ENCODE peak calls at places on chromosomes 11 and 22, in ten cellular contexts. A, C, X, O, F, E, I, W, Y and U are unnamed samples.

GRCh38 chr11:36672815-36673450 is 74.9 kb upstream of the RAG2 start:
- DNase-seq in A (no peak), C (peak), X (peak), O (no peak), F (no peak), E (peak), I (peak), W (peak), Y (no peak), U (no peak)

GRCh38 chr11:44300881-44301855 is 8.8 kb downstream of the ALX4 start:
- DNase-seq in A (no peak), C (no peak), X (no peak), O (no peak), F (no peak), E (no peak), I (no peak), W (peak), Y (no peak), U (no peak)

GRCh38 chr22:21657361-21658118 is 8.3 kb upstream of the PPIL2 start:
- DNase-seq in A (peak), C (peak), X (no peak), O (no peak), F (peak), E (no peak), I (peak), W (no peak), Y (peak), U (peak)

GRCh38 chr11:2708757-2709281 is 9.0 kb upstream of the KCNQ1OT1 start:
- DNase-seq in A (no peak), C (no peak), X (no peak), O (peak), F (no peak), E (no peak), I (no peak), W (no peak), Y (no peak), U (no peak)

GRCh38 chr22:24845036-24845918 is 39.3 kb downstream of the SGSM1 start:
- DNase-seq in A (no peak), C (peak), X (no peak), O (no peak), F (no peak), E (no peak), I (no peak), W (no peak), Y (no peak), U (no peak)

GRCh38 chr11:1570001-1570453 is 2.0 kb downstream of the DUSP8 start:
- DNase-seq in A (no peak), C (no peak), X (no peak), O (no peak), F (no peak), E (no peak), I (no peak), W (no peak), Y (no peak), U (no peak)

GRCh38 chr11:46315033-46315738 is 32.1 kb upstream of the DGKZ start:
- DNase-seq in A (peak), C (peak), X (no peak), O (peak), F (peak), E (no peak), I (peak), W (peak), Y (peak), U (no peak)

GRCh38 chr11:8558436-8558835 is 35.6 kb downstream of the STK33 start:
- DNase-seq in A (no peak), C (no peak), X (no peak), O (no peak), F (no peak), E (no peak), I (no peak), W (no peak), Y (no peak), U (no peak)

GRCh38 chr22:35330258-35330861 is 30.7 kb downstream of the TOM1 start:
- DNase-seq in A (peak), C (peak), X (no peak), O (peak), F (no peak), E (no peak), I (no peak), W (peak), Y (peak), U (peak)

GRCh38 chr11:115126092-115126491 is 378.1 kb downstream of the CADM1 start:
- DNase-seq in A (no peak), C (no peak), X (no peak), O (no peak), F (no peak), E (no peak), I (no peak), W (peak), Y (no peak), U (no peak)

GRCh38 chr11:75900848-75901247 is 85.8 kb downstream of the UVRAG start:
- DNase-seq in A (no peak), C (no peak), X (no peak), O (no peak), F (no peak), E (no peak), I (no peak), W (no peak), Y (no peak), U (no peak)

GRCh38 chr11:44813401-44813800 is 86.6 kb downstream of the TSPAN18 start:
- DNase-seq in A (no peak), C (no peak), X (no peak), O (no peak), F (no peak), E (no peak), I (no peak), W (no peak), Y (no peak), U (peak)

GRCh38 chr22:24401824-24402434 is 25.5 kb upstream of the ADORA2A start:
- DNase-seq in A (no peak), C (no peak), X (no peak), O (no peak), F (no peak), E (no peak), I (no peak), W (no peak), Y (no peak), U (no peak)

GRCh38 chr11:77206264-77207018 is 78.4 kb downstream of the MYO7A start:
- DNase-seq in A (no peak), C (peak), X (no peak), O (no peak), F (no peak), E (no peak), I (no peak), W (no peak), Y (no peak), U (peak)

GRCh38 chr11:44246726-44247125 is 63.2 kb downstream of the ALX4 start:
- DNase-seq in A (no peak), C (no peak), X (no peak), O (no peak), F (no peak), E (peak), I (no peak), W (no peak), Y (no peak), U (no peak)

GRCh38 chr11:96366024-96366423 is 23.0 kb upstream of the MAML2 start:
- DNase-seq in A (no peak), C (no peak), X (no peak), O (no peak), F (no peak), E (no peak), I (no peak), W (no peak), Y (no peak), U (no peak)

GRCh38 chr11:64122411-64123101 is 43.4 kb downstream of the MACROD1 start:
- DNase-seq in A (no peak), C (no peak), X (no peak), O (no peak), F (no peak), E (no peak), I (no peak), W (no peak), Y (no peak), U (no peak)

GRCh38 chr11:110711448-110711775 is 825 bp downstream of the ARHGAP20 start:
- DNase-seq in A (no peak), C (no peak), X (no peak), O (no peak), F (peak), E (no peak), I (no peak), W (no peak), Y (no peak), U (no peak)

GRCh38 chr11:67615455-67616430 is 9.0 kb downstream of the NDUFV1 start:
- DNase-seq in A (peak), C (peak), X (no peak), O (no peak), F (no peak), E (no peak), I (peak), W (peak), Y (peak), U (peak)

GRCh38 chr22:21918466-21919185 is 34.0 kb downstream of the PPM1F start:
- DNase-seq in A (no peak), C (no peak), X (no peak), O (no peak), F (no peak), E (no peak), I (no peak), W (no peak), Y (no peak), U (no peak)

GRCh38 chr11:6414874-6415328 is 4.0 kb downstream of the APBB1 start:
- DNase-seq in A (peak), C (no peak), X (no peak), O (no peak), F (no peak), E (no peak), I (no peak), W (no peak), Y (no peak), U (no peak)

GRCh38 chr11:116512841-116513240 is 259.9 kb downstream of the BUD13 start:
- DNase-seq in A (no peak), C (no peak), X (no peak), O (no peak), F (no peak), E (no peak), I (no peak), W (no peak), Y (no peak), U (no peak)

GRCh38 chr11:102757823-102758549 is 22.4 kb downstream of the MMP10 start:
- DNase-seq in A (no peak), C (peak), X (no peak), O (no peak), F (no peak), E (no peak), I (no peak), W (peak), Y (no peak), U (no peak)

GRCh38 chr11:64261556-64262080 is 10.3 kb downstream of the PLCB3 start:
- DNase-seq in A (no peak), C (no peak), X (no peak), O (no peak), F (no peak), E (no peak), I (no peak), W (no peak), Y (no peak), U (no peak)

GRCh38 chr11:46277623-46278386 is at the start of gene CREB3L1:
- DNase-seq in A (no peak), C (no peak), X (no peak), O (peak), F (peak), E (no peak), I (peak), W (no peak), Y (no peak), U (peak)

GRCh38 chr22:48948575-48949170 is 879.0 kb downstream of the BRD1 start:
- DNase-seq in A (peak), C (no peak), X (no peak), O (no peak), F (peak), E (no peak), I (no peak), W (no peak), Y (no peak), U (peak)

GRCh38 chr11:11758603-11759196 is 83.1 kb upstream of the USP47 start:
- DNase-seq in A (no peak), C (no peak), X (no peak), O (no peak), F (no peak), E (no peak), I (no peak), W (no peak), Y (no peak), U (no peak)

GRCh38 chr11:114008331-114008730 is 33.4 kb downstream of the HTR3A start:
- DNase-seq in A (no peak), C (peak), X (no peak), O (no peak), F (no peak), E (no peak), I (no peak), W (no peak), Y (no peak), U (no peak)

GRCh38 chr11:63502252-63502820 is 3.5 kb upstream of the LGALS12 start:
- DNase-seq in A (no peak), C (no peak), X (no peak), O (no peak), F (no peak), E (no peak), I (no peak), W (no peak), Y (no peak), U (no peak)

GRCh38 chr11:3994030-3994640 is 100.5 kb upstream of the RRM1 start:
- DNase-seq in A (no peak), C (no peak), X (no peak), O (no peak), F (no peak), E (no peak), I (no peak), W (peak), Y (no peak), U (no peak)

GRCh38 chr11:65854161-65854592 is 3.8 kb downstream of the CFL1 start:
- DNase-seq in A (peak), C (no peak), X (no peak), O (no peak), F (peak), E (no peak), I (no peak), W (no peak), Y (no peak), U (peak)

GRCh38 chr11:62553839-62554361 is 7.3 kb upstream of the AHNAK start:
- DNase-seq in A (no peak), C (no peak), X (peak), O (no peak), F (no peak), E (no peak), I (no peak), W (peak), Y (no peak), U (no peak)